ENCODE peak calls at places on chromosomes 6 and 20, in nine cellular contexts. F, C, H, R, G, V, E, S and J are unnamed samples.

GRCh38 chr6:141464490-141464889 is 668.2 kb upstream of the GJE1 start:
- DNase-seq in V (peak), H (no peak), C (peak), G (peak), R (no peak), S (no peak), F (no peak), E (no peak), J (no peak)

GRCh38 chr20:40558212-40558611 is 130.8 kb downstream of the MAFB start:
- DNase-seq in S (no peak), R (no peak), E (no peak), H (no peak), F (no peak), G (no peak), C (no peak), V (no peak), J (no peak)

GRCh38 chr20:24165336-24166126 is 177.0 kb upstream of the GGTLC1 start:
- DNase-seq in G (no peak), E (peak), C (no peak), H (no peak), F (peak), R (no peak), V (no peak), S (no peak), J (no peak)

GRCh38 chr20:56801991-56802740 is 173.1 kb downstream of the TFAP2C start:
- DNase-seq in R (no peak), H (no peak), F (no peak), V (peak), E (no peak), S (no peak), G (peak), C (peak), J (no peak)

GRCh38 chr6:157143171-157143884 is 180.0 kb downstream of the TMEM242 start:
- DNase-seq in G (peak), F (no peak), V (peak), R (peak), C (peak), S (no peak), H (no peak), E (no peak), J (no peak)

GRCh38 chr6:111248789-111249188 is 161.5 kb downstream of the SLC16A10 start:
- DNase-seq in E (no peak), C (no peak), H (no peak), G (no peak), F (no peak), R (no peak), S (no peak), V (no peak), J (no peak)

GRCh38 chr6:166502453-166502852 is 84.0 kb downstream of the RAMACL start:
- DNase-seq in H (no peak), E (peak), R (no peak), C (no peak), V (no peak), S (no peak), F (no peak), G (no peak), J (no peak)

GRCh38 chr20:32629813-32630212 is 43.9 kb downstream of the C20orf203 start:
- DNase-seq in E (no peak), C (no peak), V (no peak), G (no peak), F (no peak), R (no peak), H (no peak), S (no peak), J (no peak)

GRCh38 chr6:107654736-107655135 is 164.8 kb downstream of the SOBP start:
- DNase-seq in G (no peak), V (no peak), C (no peak), F (no peak), R (no peak), S (no peak), E (no peak), H (no peak), J (no peak)

GRCh38 chr20:63273635-63274380 is 1.2 kb downstream of the ARFGAP1 start:
- DNase-seq in F (no peak), H (no peak), E (no peak), V (peak), G (peak), S (no peak), R (no peak), C (peak), J (no peak)

GRCh38 chr6:163554663-163555062 is 140.1 kb downstream of the QKI start:
- DNase-seq in R (peak), C (peak), E (no peak), V (peak), G (peak), F (no peak), H (peak), S (peak), J (no peak)

GRCh38 chr6:2030682-2031244 is 214.6 kb downstream of the GMDS start:
- DNase-seq in H (no peak), F (no peak), G (peak), V (no peak), C (no peak), E (no peak), S (no peak), R (no peak), J (no peak)

GRCh38 chr6:166533205-166533824 is 53.2 kb downstream of the RAMACL start:
- DNase-seq in G (no peak), F (no peak), E (no peak), V (no peak), R (no peak), H (no peak), S (no peak), C (no peak), J (no peak)

GRCh38 chr6:32940656-32941411 is at the start of gene HLA-DMB:
- DNase-seq in R (peak), E (peak), S (no peak), F (no peak), V (peak), H (peak), G (peak), C (peak), J (no peak)

GRCh38 chr6:14661188-14661587 is 543.6 kb downstream of the CD83 start:
- DNase-seq in H (no peak), R (no peak), S (no peak), V (no peak), E (no peak), C (peak), G (peak), F (no peak), J (no peak)

GRCh38 chr6:29926795-29927427 is 15.4 kb upstream of the HLA-A start:
- DNase-seq in V (peak), S (peak), C (peak), G (peak), H (no peak), E (peak), R (peak), F (peak), J (no peak)

GRCh38 chr6:17015551-17016381 is 86.1 kb upstream of the STMND1 start:
- DNase-seq in G (no peak), S (peak), F (peak), H (peak), C (peak), E (no peak), V (peak), R (peak), J (no peak)

GRCh38 chr20:38298768-38299288 is 5.1 kb upstream of the BPI start:
- DNase-seq in F (no peak), C (peak), V (peak), S (peak), H (peak), E (peak), G (peak), R (peak), J (no peak)

GRCh38 chr20:33827629-33828325 is 16.6 kb downstream of the CHMP4B start:
- DNase-seq in S (no peak), H (no peak), R (no peak), G (peak), V (peak), F (no peak), C (peak), E (no peak), J (no peak)

GRCh38 chr6:125363010-125363359 is 61.2 kb upstream of the HDDC2 start:
- DNase-seq in G (peak), H (no peak), F (no peak), R (no peak), C (peak), S (no peak), V (no peak), E (no peak), J (no peak)

GRCh38 chr20:48178607-48179006 is 393.3 kb upstream of the SULF2 start:
- DNase-seq in E (no peak), H (no peak), S (no peak), R (no peak), G (no peak), F (no peak), C (no peak), V (no peak), J (no peak)

GRCh38 chr20:17557675-17558006 is 12.2 kb upstream of the DSTN start:
- DNase-seq in E (peak), S (no peak), C (peak), H (peak), F (no peak), V (peak), R (no peak), G (peak), J (no peak)

GRCh38 chr20:33702861-33703260 is 16.7 kb upstream of the E2F1 start:
- DNase-seq in G (no peak), R (no peak), H (no peak), E (no peak), C (no peak), V (no peak), F (no peak), S (peak), J (no peak)

GRCh38 chr20:63529861-63530787 is 7.1 kb downstream of the PTK6 start:
- DNase-seq in H (peak), R (no peak), G (no peak), S (peak), F (no peak), V (no peak), C (no peak), E (no peak), J (no peak)

GRCh38 chr20:52096117-52096516 is 95.5 kb downstream of the ZFP64 start:
- DNase-seq in V (no peak), G (no peak), S (no peak), R (no peak), F (no peak), H (no peak), C (no peak), E (no peak), J (no peak)

GRCh38 chr20:32017711-32018251 is 7.5 kb downstream of the CCM2L start:
- DNase-seq in R (no peak), V (no peak), C (no peak), G (no peak), E (no peak), F (no peak), H (peak), S (peak), J (peak)

GRCh38 chr20:53033176-53033575 is 61.0 kb downstream of the TSHZ2 start:
- DNase-seq in V (no peak), F (no peak), G (no peak), H (no peak), E (no peak), S (no peak), R (no peak), C (no peak), J (no peak)

GRCh38 chr20:46220808-46221207 is 87.5 kb downstream of the CDH22 start:
- DNase-seq in H (no peak), R (no peak), C (no peak), V (no peak), S (no peak), G (no peak), F (no peak), E (no peak), J (no peak)

GRCh38 chr6:146915671-146916127 is 288.5 kb upstream of the STXBP5 start:
- DNase-seq in R (no peak), V (no peak), E (no peak), H (no peak), F (no peak), G (peak), C (no peak), S (no peak), J (no peak)

GRCh38 chr6:73200735-73201134 is 24.6 kb downstream of the KHDC1L start:
- DNase-seq in R (no peak), H (no peak), C (no peak), E (no peak), F (no peak), V (no peak), G (peak), S (no peak), J (no peak)

GRCh38 chr6:144063744-144064401 is 31.5 kb downstream of the SF3B5 start:
- DNase-seq in F (peak), R (peak), V (peak), C (peak), G (no peak), E (peak), H (peak), S (peak), J (peak)

GRCh38 chr6:85470023-85470410 is 20.1 kb downstream of the NT5E start:
- DNase-seq in V (no peak), C (no peak), E (no peak), F (no peak), R (no peak), G (no peak), H (no peak), S (no peak), J (no peak)

GRCh38 chr6:5851261-5851757 is 155.4 kb downstream of the NRN1 start:
- DNase-seq in S (no peak), H (peak), E (no peak), V (peak), C (peak), F (no peak), R (no peak), G (no peak), J (peak)

GRCh38 chr6:163415176-163415619 is 680 bp downstream of the QKI start:
- DNase-seq in S (peak), E (peak), C (no peak), H (no peak), V (no peak), G (no peak), F (no peak), R (no peak), J (peak)

GRCh38 chr6:23826587-23826986 is 299.4 kb upstream of the NRSN1 start:
- DNase-seq in V (no peak), H (no peak), G (no peak), E (no peak), S (no peak), C (no peak), F (no peak), R (no peak), J (no peak)

GRCh38 chr6:11033825-11034224 is 10.3 kb downstream of the ELOVL2 start:
- DNase-seq in V (peak), G (peak), E (no peak), S (no peak), F (no peak), H (no peak), C (peak), R (no peak), J (no peak)

GRCh38 chr6:121333196-121333595 is 1.1 kb downstream of the TBC1D32 start:
- DNase-seq in R (no peak), S (no peak), E (no peak), C (peak), H (no peak), F (no peak), G (no peak), V (no peak), J (no peak)

GRCh38 chr20:59746155-59746554 is 141.8 kb downstream of the PHACTR3 start:
- DNase-seq in C (no peak), G (no peak), R (no peak), H (no peak), F (no peak), E (no peak), V (no peak), S (no peak), J (no peak)

DNA sequence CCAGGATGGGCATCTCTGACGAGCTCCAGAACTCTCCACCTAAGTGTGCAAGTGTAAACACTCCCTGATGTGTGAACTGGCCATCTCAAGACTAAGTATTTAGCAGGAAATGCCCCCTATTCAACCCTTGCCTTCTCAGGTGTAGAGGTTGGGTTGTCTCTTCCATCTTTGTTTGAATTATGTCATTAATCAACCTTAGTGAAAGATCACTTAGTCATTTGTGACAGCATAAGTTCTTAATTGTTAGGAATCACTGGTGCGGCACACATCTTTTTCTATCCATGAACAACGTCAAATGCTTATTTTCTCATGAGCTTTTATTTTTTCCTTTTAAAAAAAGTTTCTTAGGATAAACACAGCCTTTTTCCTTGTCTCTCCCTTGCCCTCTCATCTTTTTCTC is 151.6 kb downstream of the ESR1 start:
- DNase-seq in C (no peak), G (no peak), H (no peak), V (no peak), E (no peak), S (no peak), F (no peak), R (no peak), J (no peak)
- TF ChIP-seq CTCF in C (no peak), G (no peak), H (no peak), V (no peak), E (no peak), S (no peak), F (no peak), R (no peak), J (no peak)

GRCh38 chr20:650954-651353 is 2.0 kb downstream of the SRXN1 start:
- DNase-seq in E (no peak), S (no peak), R (no peak), C (no peak), F (no peak), V (peak), H (no peak), G (no peak), J (no peak)
- TF ChIP-seq CTCF in E (no peak), S (peak), R (no peak), C (peak), F (no peak), V (peak), H (no peak), G (no peak), J (no peak)

GRCh38 chr6:38720295-38720694 is 5.2 kb downstream of the DNAH8 start:
- DNase-seq in V (peak), R (no peak), C (peak), S (no peak), H (no peak), E (no peak), F (no peak), G (peak), J (no peak)
- TF ChIP-seq CTCF in V (peak), R (no peak), C (peak), S (no peak), H (no peak), E (no peak), F (no peak), G (peak), J (no peak)

DNA sequence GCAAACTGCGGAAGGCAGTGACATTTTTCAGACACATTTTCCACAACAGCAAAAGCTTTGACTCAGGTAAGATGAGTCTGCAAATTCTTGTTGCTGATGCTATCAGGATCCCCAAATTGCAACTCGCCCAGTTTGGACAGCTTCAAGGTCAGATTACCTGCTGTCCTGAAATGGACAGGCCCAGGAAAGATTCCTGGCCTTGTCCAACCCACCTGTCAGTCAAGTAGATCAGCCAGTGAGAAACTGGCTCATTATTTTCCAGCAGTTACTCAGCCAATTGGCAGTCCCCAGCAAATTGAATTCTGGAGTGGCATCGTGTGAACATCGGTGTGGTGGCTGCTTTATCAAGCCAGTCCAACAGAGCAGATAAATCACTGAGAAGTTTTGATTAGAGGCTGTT is 84.5 kb upstream of the SNAP25 start:
- DNase-seq in V (no peak), R (no peak), S (no peak), H (no peak), G (no peak), F (no peak), C (no peak), E (no peak), J (no peak)
- TF ChIP-seq CTCF in V (no peak), R (no peak), S (no peak), H (no peak), G (no peak), F (no peak), C (no peak), E (no peak), J (no peak)

DNA sequence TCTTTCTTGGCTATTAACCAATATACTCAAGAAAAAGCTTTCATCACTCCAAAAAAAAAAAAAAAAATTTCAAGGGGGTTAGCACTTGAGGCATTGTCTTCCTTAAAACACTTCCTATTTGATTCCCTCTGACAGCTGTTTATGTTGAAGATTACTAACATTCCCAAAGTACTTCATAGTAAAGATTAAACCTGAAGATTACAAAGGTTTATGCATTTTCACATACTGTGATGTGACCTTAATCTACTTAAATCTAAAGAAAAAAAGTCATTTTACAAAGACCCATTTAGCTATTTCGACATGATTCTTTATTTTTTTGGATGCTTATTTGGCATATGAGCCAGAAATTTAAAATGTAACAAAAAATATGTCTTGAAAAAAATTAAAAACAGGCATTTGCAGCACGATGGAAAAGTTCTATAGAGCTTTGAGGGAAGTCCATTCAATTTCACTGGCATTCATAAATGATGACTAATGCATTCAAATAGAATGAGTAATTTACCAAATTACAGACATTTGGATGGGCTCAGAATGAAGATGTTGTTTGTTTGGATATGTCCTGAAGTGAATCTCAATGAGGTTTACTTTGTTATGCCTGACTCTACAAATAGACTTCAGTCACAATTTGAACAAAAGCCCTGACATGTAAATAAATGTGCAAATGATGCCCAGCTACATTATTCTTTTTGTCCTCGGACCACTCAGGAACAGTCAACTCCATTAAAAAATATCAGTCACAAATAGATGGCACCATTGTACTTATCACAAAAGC is 674.6 kb upstream of the MARCKS start:
- DNase-seq in C (peak), H (no peak), E (no peak), F (no peak), G (peak), S (no peak), V (peak), R (no peak), J (no peak)
- TF ChIP-seq CTCF in C (no peak), H (no peak), E (no peak), F (no peak), G (no peak), S (no peak), V (no peak), R (no peak), J (no peak)